ENCODE peak calls at places on chromosomes 7 and 10, in eight cellular contexts. One of them, this sample, is unnamed.

GRCh38 chr10:117967149-117967548 is 79.6 kb downstream of the RAB11FIP2 start:
- DNase-seq in mammary epithelial cell: no peak
- DNase-seq in PC-9: no peak
- DNase-seq in right cardiac atrium: no peak
- DNase-seq in AG09309: no peak
- DNase-seq in heart left ventricle: no peak
- DNase-seq in IMR-90: no peak
- DNase-seq in CD4-positive, alpha-beta memory T cell: no peak
- DNase-seq in this sample: no peak

GRCh38 chr7:66452165-66452564 is 176.5 kb upstream of the KCTD7 start:
- DNase-seq in mammary epithelial cell: no peak
- DNase-seq in PC-9: no peak
- DNase-seq in right cardiac atrium: no peak
- DNase-seq in AG09309: no peak
- DNase-seq in heart left ventricle: no peak
- DNase-seq in IMR-90: peak
- DNase-seq in CD4-positive, alpha-beta memory T cell: no peak
- DNase-seq in this sample: peak

GRCh38 chr7:131007439-131008330 is 273.7 kb upstream of the KLF14 start:
- DNase-seq in mammary epithelial cell: peak
- DNase-seq in PC-9: peak
- DNase-seq in right cardiac atrium: peak
- DNase-seq in AG09309: no peak
- DNase-seq in heart left ventricle: peak
- DNase-seq in IMR-90: peak
- DNase-seq in CD4-positive, alpha-beta memory T cell: peak
- DNase-seq in this sample: peak

GRCh38 chr7:92831716-92832622 is 4.4 kb downstream of the CDK6 start:
- DNase-seq in mammary epithelial cell: peak
- DNase-seq in PC-9: peak
- DNase-seq in right cardiac atrium: no peak
- DNase-seq in AG09309: peak
- DNase-seq in heart left ventricle: no peak
- DNase-seq in IMR-90: peak
- DNase-seq in CD4-positive, alpha-beta memory T cell: no peak
- DNase-seq in this sample: peak

GRCh38 chr10:117004627-117005453 is at the start of gene SHTN1:
- DNase-seq in mammary epithelial cell: peak
- DNase-seq in PC-9: peak
- DNase-seq in right cardiac atrium: peak
- DNase-seq in AG09309: no peak
- DNase-seq in heart left ventricle: peak
- DNase-seq in IMR-90: peak
- DNase-seq in CD4-positive, alpha-beta memory T cell: peak
- DNase-seq in this sample: peak

GRCh38 chr7:116999316-116999715 is 46.0 kb downstream of the ST7 start:
- DNase-seq in mammary epithelial cell: no peak
- DNase-seq in PC-9: no peak
- DNase-seq in right cardiac atrium: no peak
- DNase-seq in AG09309: no peak
- DNase-seq in heart left ventricle: no peak
- DNase-seq in IMR-90: peak
- DNase-seq in CD4-positive, alpha-beta memory T cell: no peak
- DNase-seq in this sample: no peak

GRCh38 chr7:139495726-139496125 is 12.3 kb upstream of the KLRG2 start:
- DNase-seq in mammary epithelial cell: no peak
- DNase-seq in PC-9: no peak
- DNase-seq in right cardiac atrium: no peak
- DNase-seq in AG09309: no peak
- DNase-seq in heart left ventricle: no peak
- DNase-seq in IMR-90: no peak
- DNase-seq in CD4-positive, alpha-beta memory T cell: no peak
- DNase-seq in this sample: no peak

GRCh38 chr7:7304705-7305475 is 122.5 kb downstream of the C1GALT1 start:
- DNase-seq in mammary epithelial cell: peak
- DNase-seq in PC-9: no peak
- DNase-seq in right cardiac atrium: no peak
- DNase-seq in AG09309: no peak
- DNase-seq in heart left ventricle: no peak
- DNase-seq in IMR-90: no peak
- DNase-seq in CD4-positive, alpha-beta memory T cell: no peak
- DNase-seq in this sample: peak

GRCh38 chr10:61845950-61846268 is 55.6 kb upstream of the ARID5B start:
- DNase-seq in mammary epithelial cell: no peak
- DNase-seq in PC-9: no peak
- DNase-seq in right cardiac atrium: no peak
- DNase-seq in AG09309: no peak
- DNase-seq in heart left ventricle: no peak
- DNase-seq in IMR-90: no peak
- DNase-seq in CD4-positive, alpha-beta memory T cell: no peak
- DNase-seq in this sample: no peak

GRCh38 chr10:103636996-103637395 is 143.5 kb downstream of the NEURL1 start:
- DNase-seq in mammary epithelial cell: no peak
- DNase-seq in PC-9: no peak
- DNase-seq in right cardiac atrium: peak
- DNase-seq in AG09309: no peak
- DNase-seq in heart left ventricle: no peak
- DNase-seq in IMR-90: peak
- DNase-seq in CD4-positive, alpha-beta memory T cell: no peak
- DNase-seq in this sample: no peak

GRCh38 chr7:155361947-155362346 is 64.3 kb downstream of the INSIG1 start:
- DNase-seq in mammary epithelial cell: no peak
- DNase-seq in PC-9: no peak
- DNase-seq in right cardiac atrium: no peak
- DNase-seq in AG09309: no peak
- DNase-seq in heart left ventricle: no peak
- DNase-seq in IMR-90: no peak
- DNase-seq in CD4-positive, alpha-beta memory T cell: no peak
- DNase-seq in this sample: no peak

GRCh38 chr7:99184468-99185225 is 23.3 kb downstream of the KPNA7 start:
- DNase-seq in mammary epithelial cell: no peak
- DNase-seq in PC-9: no peak
- DNase-seq in right cardiac atrium: no peak
- DNase-seq in AG09309: no peak
- DNase-seq in heart left ventricle: no peak
- DNase-seq in IMR-90: no peak
- DNase-seq in CD4-positive, alpha-beta memory T cell: no peak
- DNase-seq in this sample: no peak

GRCh38 chr7:139084709-139085108 is 24.8 kb downstream of the ZC3HAV1 start:
- DNase-seq in mammary epithelial cell: no peak
- DNase-seq in PC-9: no peak
- DNase-seq in right cardiac atrium: no peak
- DNase-seq in AG09309: no peak
- DNase-seq in heart left ventricle: no peak
- DNase-seq in IMR-90: no peak
- DNase-seq in CD4-positive, alpha-beta memory T cell: no peak
- DNase-seq in this sample: no peak

GRCh38 chr7:39130740-39131538 is 153.2 kb downstream of the POU6F2 start:
- DNase-seq in mammary epithelial cell: no peak
- DNase-seq in PC-9: no peak
- DNase-seq in right cardiac atrium: no peak
- DNase-seq in AG09309: no peak
- DNase-seq in heart left ventricle: no peak
- DNase-seq in IMR-90: no peak
- DNase-seq in CD4-positive, alpha-beta memory T cell: no peak
- DNase-seq in this sample: no peak

GRCh38 chr10:16612148-16612742 is 90.6 kb upstream of the C1QL3 start:
- DNase-seq in mammary epithelial cell: peak
- DNase-seq in PC-9: no peak
- DNase-seq in right cardiac atrium: no peak
- DNase-seq in AG09309: no peak
- DNase-seq in heart left ventricle: no peak
- DNase-seq in IMR-90: peak
- DNase-seq in CD4-positive, alpha-beta memory T cell: no peak
- DNase-seq in this sample: peak

GRCh38 chr10:5752301-5752871 is 60.8 kb downstream of the GDI2 start:
- DNase-seq in mammary epithelial cell: no peak
- DNase-seq in PC-9: no peak
- DNase-seq in right cardiac atrium: no peak
- DNase-seq in AG09309: no peak
- DNase-seq in heart left ventricle: peak
- DNase-seq in IMR-90: no peak
- DNase-seq in CD4-positive, alpha-beta memory T cell: no peak
- DNase-seq in this sample: no peak

GRCh38 chr10:64430690-64431323 is 909.6 kb downstream of the REEP3 start:
- DNase-seq in mammary epithelial cell: no peak
- DNase-seq in PC-9: no peak
- DNase-seq in right cardiac atrium: no peak
- DNase-seq in AG09309: no peak
- DNase-seq in heart left ventricle: no peak
- DNase-seq in IMR-90: no peak
- DNase-seq in CD4-positive, alpha-beta memory T cell: no peak
- DNase-seq in this sample: peak

DNA sequence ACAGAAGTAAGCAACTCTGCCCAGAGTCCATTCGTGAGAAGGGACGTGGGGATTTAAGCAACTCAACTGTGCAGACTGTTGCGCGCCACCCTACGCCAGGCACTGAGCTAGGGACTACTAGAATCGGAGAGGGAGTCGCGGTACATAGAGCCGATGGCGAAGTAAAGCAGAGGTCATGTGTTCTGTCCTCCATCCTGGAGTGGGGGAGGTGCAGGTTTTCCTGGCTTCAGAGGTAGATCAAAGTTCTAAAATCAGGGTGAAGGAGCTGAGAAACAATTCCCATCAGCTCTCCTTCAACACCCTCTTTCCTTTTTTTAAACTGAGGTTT is 23.2 kb downstream of the SLC35G1 start:
- DNase-seq in mammary epithelial cell: no peak
- DNase-seq in PC-9: no peak
- DNase-seq in right cardiac atrium: no peak
- DNase-seq in AG09309: no peak
- DNase-seq in heart left ventricle: peak
- DNase-seq in IMR-90: no peak
- DNase-seq in CD4-positive, alpha-beta memory T cell: no peak
- DNase-seq in this sample: no peak
- H3K4me3 ChIP-seq in mammary epithelial cell: no peak
- H3K4me3 ChIP-seq in PC-9: no peak
- H3K4me3 ChIP-seq in right cardiac atrium: no peak
- H3K4me3 ChIP-seq in AG09309: no peak
- H3K4me3 ChIP-seq in heart left ventricle: peak
- H3K4me3 ChIP-seq in IMR-90: no peak
- H3K4me3 ChIP-seq in CD4-positive, alpha-beta memory T cell: no peak
- H3K4me3 ChIP-seq in this sample: peak

DNA sequence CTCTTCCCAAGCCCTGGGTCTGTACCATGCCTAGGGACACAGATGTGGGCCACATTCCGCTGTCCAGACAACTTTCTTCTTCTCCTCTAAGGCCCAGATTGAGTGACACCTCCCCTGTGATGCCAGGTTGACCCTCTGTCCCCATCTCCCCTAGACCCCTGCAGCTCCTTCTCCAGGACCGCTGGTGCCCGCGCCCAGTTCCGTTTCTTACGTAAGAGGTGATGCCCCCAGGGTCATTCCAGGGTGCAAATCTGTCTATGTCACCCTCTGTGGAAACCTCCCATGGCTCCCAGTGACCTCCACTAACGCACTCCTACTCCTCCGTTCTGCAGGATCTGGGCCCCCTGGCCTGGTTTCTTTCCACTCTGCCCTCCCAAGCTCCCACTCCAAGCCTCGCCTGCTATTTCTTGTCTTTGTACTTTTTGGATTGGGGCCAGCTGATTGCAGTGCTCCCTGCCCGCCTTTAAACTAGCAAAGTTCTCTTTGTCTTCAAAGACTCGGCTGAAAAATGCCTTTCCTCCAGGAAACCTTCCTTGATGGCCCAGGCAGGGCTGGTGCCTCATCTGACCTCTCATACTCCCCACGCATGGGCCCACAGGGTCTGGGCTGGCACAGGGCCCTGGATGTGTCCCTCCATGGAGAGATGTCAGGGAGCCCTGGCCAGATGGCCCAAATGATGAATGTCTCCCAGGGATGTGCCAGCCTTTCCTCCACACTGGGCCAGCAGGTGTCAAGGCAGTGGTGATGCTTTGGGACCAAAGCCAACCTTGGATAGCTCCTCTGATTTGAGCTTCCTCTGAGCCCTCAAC is 21.3 kb upstream of the ELN start:
- DNase-seq in mammary epithelial cell: no peak
- DNase-seq in PC-9: no peak
- DNase-seq in right cardiac atrium: peak
- DNase-seq in AG09309: no peak
- DNase-seq in heart left ventricle: no peak
- DNase-seq in IMR-90: no peak
- DNase-seq in CD4-positive, alpha-beta memory T cell: no peak
- DNase-seq in this sample: no peak
- H3K4me3 ChIP-seq in mammary epithelial cell: no peak
- H3K4me3 ChIP-seq in PC-9: no peak
- H3K4me3 ChIP-seq in right cardiac atrium: no peak
- H3K4me3 ChIP-seq in AG09309: no peak
- H3K4me3 ChIP-seq in heart left ventricle: no peak
- H3K4me3 ChIP-seq in IMR-90: no peak
- H3K4me3 ChIP-seq in CD4-positive, alpha-beta memory T cell: no peak
- H3K4me3 ChIP-seq in this sample: no peak

DNA sequence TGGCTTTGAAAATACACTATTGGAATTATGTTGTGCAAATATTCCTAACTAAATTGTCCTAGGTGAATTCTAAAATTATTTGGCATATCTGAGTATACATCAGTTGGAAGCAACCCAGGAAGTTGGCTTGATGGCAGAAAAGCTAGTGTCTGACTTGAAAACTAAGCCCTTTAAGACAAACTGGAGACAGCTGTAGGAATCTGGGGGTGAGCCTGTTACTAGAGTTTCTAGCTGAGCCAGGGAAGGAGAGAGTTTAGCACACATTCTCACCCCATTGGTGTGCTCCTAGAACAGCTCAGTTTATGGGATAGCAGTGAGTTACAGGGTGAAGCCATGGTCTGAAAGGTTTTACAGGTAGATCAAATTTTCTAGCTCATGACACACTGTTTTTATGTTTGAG is 210.2 kb upstream of the SLC26A5 start:
- DNase-seq in mammary epithelial cell: no peak
- DNase-seq in PC-9: no peak
- DNase-seq in right cardiac atrium: no peak
- DNase-seq in AG09309: no peak
- DNase-seq in heart left ventricle: no peak
- DNase-seq in IMR-90: no peak
- DNase-seq in CD4-positive, alpha-beta memory T cell: no peak
- DNase-seq in this sample: no peak
- H3K4me3 ChIP-seq in mammary epithelial cell: no peak
- H3K4me3 ChIP-seq in PC-9: no peak
- H3K4me3 ChIP-seq in right cardiac atrium: no peak
- H3K4me3 ChIP-seq in AG09309: no peak
- H3K4me3 ChIP-seq in heart left ventricle: no peak
- H3K4me3 ChIP-seq in IMR-90: no peak
- H3K4me3 ChIP-seq in CD4-positive, alpha-beta memory T cell: no peak
- H3K4me3 ChIP-seq in this sample: no peak

GRCh38 chr10:71941318-71941717 is 22.9 kb upstream of the CHST3 start:
- DNase-seq in mammary epithelial cell: no peak
- DNase-seq in PC-9: no peak
- DNase-seq in right cardiac atrium: no peak
- DNase-seq in AG09309: no peak
- DNase-seq in heart left ventricle: no peak
- DNase-seq in IMR-90: no peak
- DNase-seq in CD4-positive, alpha-beta memory T cell: no peak
- DNase-seq in this sample: no peak
- H3K4me3 ChIP-seq in mammary epithelial cell: no peak
- H3K4me3 ChIP-seq in PC-9: no peak
- H3K4me3 ChIP-seq in right cardiac atrium: no peak
- H3K4me3 ChIP-seq in AG09309: no peak
- H3K4me3 ChIP-seq in heart left ventricle: no peak
- H3K4me3 ChIP-seq in IMR-90: no peak
- H3K4me3 ChIP-seq in CD4-positive, alpha-beta memory T cell: no peak
- H3K4me3 ChIP-seq in this sample: no peak

GRCh38 chr7:127380479-127380878 is 12.0 kb downstream of the ZNF800 start:
- DNase-seq in mammary epithelial cell: no peak
- DNase-seq in PC-9: no peak
- DNase-seq in right cardiac atrium: no peak
- DNase-seq in AG09309: no peak
- DNase-seq in heart left ventricle: no peak
- DNase-seq in IMR-90: no peak
- DNase-seq in CD4-positive, alpha-beta memory T cell: no peak
- DNase-seq in this sample: no peak
- H3K4me3 ChIP-seq in mammary epithelial cell: no peak
- H3K4me3 ChIP-seq in PC-9: no peak
- H3K4me3 ChIP-seq in right cardiac atrium: no peak
- H3K4me3 ChIP-seq in AG09309: no peak
- H3K4me3 ChIP-seq in heart left ventricle: no peak
- H3K4me3 ChIP-seq in IMR-90: no peak
- H3K4me3 ChIP-seq in CD4-positive, alpha-beta memory T cell: no peak
- H3K4me3 ChIP-seq in this sample: no peak